ENCODE peak calls at places on chromosomes 4 and X, in five cellular contexts. N is H9, B is upper lobe of right lung, I is memory B cell, H is lower leg skin. G is an unnamed sample.

GRCh38 chr4:105306158-105306781 is 159.6 kb downstream of the TET2 start:
- DNase-seq in N (no peak), B (peak), I (peak), H (no peak), G (no peak)

GRCh38 chr4:88661724-88662123 is 35.9 kb downstream of the NAP1L5 start:
- DNase-seq in N (no peak), B (no peak), I (no peak), H (no peak), G (no peak)

GRCh38 chr4:1408418-1408817 is 2.2 kb upstream of the NKX1-1 start:
- DNase-seq in N (peak), B (peak), I (no peak), H (no peak), G (no peak)

GRCh38 chr4:70637239-70637920 is 8.8 kb downstream of the ENAM start:
- DNase-seq in N (no peak), B (no peak), I (no peak), H (no peak), G (no peak)

GRCh38 chr4:114378306-114378903 is 220.2 kb upstream of the UGT8 start:
- DNase-seq in N (no peak), B (no peak), I (no peak), H (no peak), G (no peak)

GRCh38 chrX:102720237-102721168 is at the start of gene GPRASP3:
- DNase-seq in N (no peak), B (peak), I (peak), H (peak), G (peak)

GRCh38 chr4:102608190-102608589 is 107.0 kb downstream of the NFKB1 start:
- DNase-seq in N (no peak), B (no peak), I (no peak), H (no peak), G (no peak)

GRCh38 chrX:9955506-9955905 is 11.7 kb upstream of the CLDN34 start:
- DNase-seq in N (no peak), B (no peak), I (no peak), H (no peak), G (no peak)

GRCh38 chr4:54227261-54228063 is 1.6 kb upstream of the PDGFRA start:
- DNase-seq in N (peak), B (no peak), I (no peak), H (no peak), G (no peak)

GRCh38 chrX:85017721-85018120 is 14.0 kb downstream of the APOOL start:
- DNase-seq in N (no peak), B (no peak), I (no peak), H (no peak), G (no peak)

GRCh38 chrX:152632445-152633097 is 5.1 kb upstream of the GABRQ start:
- DNase-seq in N (peak), B (no peak), I (peak), H (peak), G (no peak)

GRCh38 chr4:39970559-39971270 is 7.0 kb downstream of the PDS5A start:
- DNase-seq in N (peak), B (peak), I (no peak), H (no peak), G (no peak)

GRCh38 chr4:6825403-6825802 is 42.9 kb downstream of the KIAA0232 start:
- DNase-seq in N (no peak), B (no peak), I (no peak), H (no peak), G (no peak)

GRCh38 chr4:98625399-98625798 is 33.0 kb downstream of the TSPAN5 start:
- DNase-seq in N (no peak), B (no peak), I (no peak), H (no peak), G (no peak)

GRCh38 chr4:141065872-141066271 is 67.4 kb downstream of the RNF150 start:
- DNase-seq in N (no peak), B (no peak), I (no peak), H (no peak), G (no peak)

GRCh38 chrX:65821721-65822496 is 154.5 kb downstream of the MSN start:
- DNase-seq in N (no peak), B (peak), I (peak), H (no peak), G (no peak)

GRCh38 chr4:85784348-85784747 is 309.4 kb downstream of the ARHGAP24 start:
- DNase-seq in N (no peak), B (no peak), I (no peak), H (no peak), G (no peak)

GRCh38 chr4:162323919-162324318 is 160.1 kb upstream of the FSTL5 start:
- DNase-seq in N (no peak), B (no peak), I (no peak), H (no peak), G (no peak)

GRCh38 chr4:53098681-53099121 is 236.6 kb downstream of the RASL11B start:
- DNase-seq in N (no peak), B (no peak), I (no peak), H (no peak), G (no peak)

GRCh38 chrX:20454117-20454516 is 187.4 kb upstream of the RPS6KA3 start:
- DNase-seq in N (no peak), B (no peak), I (no peak), H (no peak), G (no peak)

G was measured in suprapubic skin.